ENCODE peak calls at places on chromosomes 16 and 17, in eight cellular contexts. One of them, this sample, is unnamed.

GRCh38 chr16:46972971-46973456 is 460 bp downstream of the DNAJA2 start:
- DNase-seq in SHP77: peak
- DNase-seq in neural crest cell: peak
- DNase-seq in NCI-H2081: no peak
- DNase-seq in stimulated activated CD4-positive, alpha-beta T cell treated with anti-CD3 and anti-CD28 coated beads, TNF-alpha, amount 100 ng/mL, for 4 hours: peak
- DNase-seq in neural progenitor cell: peak
- DNase-seq in RPMI7951: peak
- DNase-seq in activated CD4-positive, CD25-positive, alpha-beta regulatory T cell: peak
- DNase-seq in this sample: no peak

GRCh38 chr17:59607817-59608403 is 11.8 kb upstream of the CLTC start:
- DNase-seq in SHP77: no peak
- DNase-seq in neural crest cell: no peak
- DNase-seq in neural progenitor cell: peak
- DNase-seq in NCI-H2081: no peak
- DNase-seq in stimulated activated CD4-positive, alpha-beta T cell treated with anti-CD3 and anti-CD28 coated beads, TNF-alpha, amount 100 ng/mL, for 4 hours: peak
- DNase-seq in activated CD4-positive, CD25-positive, alpha-beta regulatory T cell: no peak
- DNase-seq in RPMI7951: no peak
- DNase-seq in this sample: no peak

GRCh38 chr16:56424404-56424765 is 960 bp downstream of the AMFR start:
- DNase-seq in neural progenitor cell: no peak
- DNase-seq in NCI-H2081: no peak
- DNase-seq in stimulated activated CD4-positive, alpha-beta T cell treated with anti-CD3 and anti-CD28 coated beads, TNF-alpha, amount 100 ng/mL, for 4 hours: no peak
- DNase-seq in activated CD4-positive, CD25-positive, alpha-beta regulatory T cell: no peak
- DNase-seq in RPMI7951: peak
- DNase-seq in neural crest cell: no peak
- DNase-seq in SHP77: no peak
- DNase-seq in this sample: no peak

GRCh38 chr16:79664407-79664806 is 63.9 kb upstream of the MAF start:
- DNase-seq in activated CD4-positive, CD25-positive, alpha-beta regulatory T cell: no peak
- DNase-seq in RPMI7951: no peak
- DNase-seq in SHP77: no peak
- DNase-seq in neural progenitor cell: no peak
- DNase-seq in neural crest cell: no peak
- DNase-seq in stimulated activated CD4-positive, alpha-beta T cell treated with anti-CD3 and anti-CD28 coated beads, TNF-alpha, amount 100 ng/mL, for 4 hours: no peak
- DNase-seq in NCI-H2081: no peak
- DNase-seq in this sample: peak

GRCh38 chr17:11948791-11949190 is 48.5 kb downstream of the ZNF18 start:
- DNase-seq in NCI-H2081: no peak
- DNase-seq in activated CD4-positive, CD25-positive, alpha-beta regulatory T cell: no peak
- DNase-seq in neural crest cell: no peak
- DNase-seq in RPMI7951: peak
- DNase-seq in SHP77: peak
- DNase-seq in neural progenitor cell: no peak
- DNase-seq in stimulated activated CD4-positive, alpha-beta T cell treated with anti-CD3 and anti-CD28 coated beads, TNF-alpha, amount 100 ng/mL, for 4 hours: no peak
- DNase-seq in this sample: no peak

GRCh38 chr17:4375039-4375748 is 8.7 kb upstream of the UBE2G1 start:
- DNase-seq in stimulated activated CD4-positive, alpha-beta T cell treated with anti-CD3 and anti-CD28 coated beads, TNF-alpha, amount 100 ng/mL, for 4 hours: no peak
- DNase-seq in neural progenitor cell: no peak
- DNase-seq in SHP77: no peak
- DNase-seq in RPMI7951: no peak
- DNase-seq in NCI-H2081: no peak
- DNase-seq in activated CD4-positive, CD25-positive, alpha-beta regulatory T cell: no peak
- DNase-seq in neural crest cell: no peak
- DNase-seq in this sample: no peak

GRCh38 chr17:8726951-8727555 is 17.6 kb downstream of the CCDC42 start:
- DNase-seq in SHP77: no peak
- DNase-seq in neural crest cell: no peak
- DNase-seq in RPMI7951: peak
- DNase-seq in activated CD4-positive, CD25-positive, alpha-beta regulatory T cell: no peak
- DNase-seq in neural progenitor cell: no peak
- DNase-seq in stimulated activated CD4-positive, alpha-beta T cell treated with anti-CD3 and anti-CD28 coated beads, TNF-alpha, amount 100 ng/mL, for 4 hours: no peak
- DNase-seq in NCI-H2081: no peak
- DNase-seq in this sample: no peak

GRCh38 chr17:79188679-79189078 is 114.1 kb downstream of the ENGASE start:
- DNase-seq in SHP77: no peak
- DNase-seq in activated CD4-positive, CD25-positive, alpha-beta regulatory T cell: no peak
- DNase-seq in stimulated activated CD4-positive, alpha-beta T cell treated with anti-CD3 and anti-CD28 coated beads, TNF-alpha, amount 100 ng/mL, for 4 hours: no peak
- DNase-seq in NCI-H2081: no peak
- DNase-seq in neural crest cell: no peak
- DNase-seq in neural progenitor cell: no peak
- DNase-seq in RPMI7951: no peak
- DNase-seq in this sample: no peak

GRCh38 chr17:66405836-66406679 is 103.6 kb downstream of the PRKCA start:
- DNase-seq in activated CD4-positive, CD25-positive, alpha-beta regulatory T cell: no peak
- DNase-seq in SHP77: no peak
- DNase-seq in neural progenitor cell: no peak
- DNase-seq in RPMI7951: peak
- DNase-seq in neural crest cell: no peak
- DNase-seq in stimulated activated CD4-positive, alpha-beta T cell treated with anti-CD3 and anti-CD28 coated beads, TNF-alpha, amount 100 ng/mL, for 4 hours: no peak
- DNase-seq in NCI-H2081: peak
- DNase-seq in this sample: no peak

GRCh38 chr16:309476-309875 is 26.5 kb downstream of the PDIA2 start:
- DNase-seq in RPMI7951: no peak
- DNase-seq in SHP77: no peak
- DNase-seq in neural crest cell: no peak
- DNase-seq in stimulated activated CD4-positive, alpha-beta T cell treated with anti-CD3 and anti-CD28 coated beads, TNF-alpha, amount 100 ng/mL, for 4 hours: no peak
- DNase-seq in neural progenitor cell: no peak
- DNase-seq in activated CD4-positive, CD25-positive, alpha-beta regulatory T cell: no peak
- DNase-seq in NCI-H2081: no peak
- DNase-seq in this sample: no peak

GRCh38 chr17:38464251-38464722 is 36.0 kb downstream of the ARHGAP23 start:
- DNase-seq in neural progenitor cell: no peak
- DNase-seq in RPMI7951: peak
- DNase-seq in SHP77: no peak
- DNase-seq in activated CD4-positive, CD25-positive, alpha-beta regulatory T cell: no peak
- DNase-seq in neural crest cell: no peak
- DNase-seq in stimulated activated CD4-positive, alpha-beta T cell treated with anti-CD3 and anti-CD28 coated beads, TNF-alpha, amount 100 ng/mL, for 4 hours: no peak
- DNase-seq in NCI-H2081: no peak
- DNase-seq in this sample: no peak

GRCh38 chr16:31092330-31092729 is 2.3 kb downstream of the VKORC1 start:
- DNase-seq in stimulated activated CD4-positive, alpha-beta T cell treated with anti-CD3 and anti-CD28 coated beads, TNF-alpha, amount 100 ng/mL, for 4 hours: no peak
- DNase-seq in RPMI7951: peak
- DNase-seq in SHP77: no peak
- DNase-seq in activated CD4-positive, CD25-positive, alpha-beta regulatory T cell: no peak
- DNase-seq in neural crest cell: no peak
- DNase-seq in neural progenitor cell: no peak
- DNase-seq in NCI-H2081: no peak
- DNase-seq in this sample: no peak

GRCh38 chr16:67092227-67092626 is 17.5 kb upstream of the PHAF1 start:
- DNase-seq in neural progenitor cell: no peak
- DNase-seq in activated CD4-positive, CD25-positive, alpha-beta regulatory T cell: no peak
- DNase-seq in stimulated activated CD4-positive, alpha-beta T cell treated with anti-CD3 and anti-CD28 coated beads, TNF-alpha, amount 100 ng/mL, for 4 hours: no peak
- DNase-seq in NCI-H2081: no peak
- DNase-seq in RPMI7951: peak
- DNase-seq in neural crest cell: no peak
- DNase-seq in SHP77: no peak
- DNase-seq in this sample: no peak

This sample was measured in NCI-H510A treated with DMSO at 0.1 percent for 48 hours.